ENCODE peak calls at places on chromosomes 6 and 20, in five cellular contexts. One of them, this sample, is unnamed.

GRCh38 chr6:133567656-133568055 is 321.3 kb upstream of the TCF21 start:
- DNase-seq in H9: no peak
- DNase-seq in GM12865: no peak
- DNase-seq in HFFc6: peak
- DNase-seq in SHP77: no peak
- DNase-seq in this sample: no peak

GRCh38 chr6:102813489-102814275 is 1420.2 kb downstream of the GRIK2 start:
- DNase-seq in H9: no peak
- DNase-seq in GM12865: no peak
- DNase-seq in HFFc6: no peak
- DNase-seq in SHP77: no peak
- DNase-seq in this sample: no peak

GRCh38 chr20:45098096-45098773 is 2.7 kb downstream of the KCNS1 start:
- DNase-seq in H9: peak
- DNase-seq in GM12865: peak
- DNase-seq in HFFc6: no peak
- DNase-seq in SHP77: no peak
- DNase-seq in this sample: peak

GRCh38 chr6:85403331-85404015 is 46.4 kb upstream of the NT5E start:
- DNase-seq in H9: no peak
- DNase-seq in GM12865: no peak
- DNase-seq in HFFc6: peak
- DNase-seq in SHP77: no peak
- DNase-seq in this sample: peak

GRCh38 chr6:28597217-28597835 is 71.6 kb downstream of the GPX5 start:
- DNase-seq in H9: peak
- DNase-seq in GM12865: peak
- DNase-seq in HFFc6: peak
- DNase-seq in SHP77: peak
- DNase-seq in this sample: peak

GRCh38 chr6:37491830-37492208 is 7.9 kb downstream of the CCDC167 start:
- DNase-seq in H9: no peak
- DNase-seq in GM12865: no peak
- DNase-seq in HFFc6: no peak
- DNase-seq in SHP77: no peak
- DNase-seq in this sample: no peak

GRCh38 chr20:53245581-53245980 is 273.4 kb downstream of the TSHZ2 start:
- DNase-seq in H9: no peak
- DNase-seq in GM12865: no peak
- DNase-seq in HFFc6: no peak
- DNase-seq in SHP77: no peak
- DNase-seq in this sample: no peak

GRCh38 chr20:54140927-54141566 is 32.7 kb downstream of the CYP24A1 start:
- DNase-seq in H9: no peak
- DNase-seq in GM12865: no peak
- DNase-seq in HFFc6: peak
- DNase-seq in SHP77: no peak
- DNase-seq in this sample: no peak

GRCh38 chr6:11535801-11536230 is 1.7 kb upstream of the TMEM170B start:
- DNase-seq in H9: no peak
- DNase-seq in GM12865: no peak
- DNase-seq in HFFc6: peak
- DNase-seq in SHP77: no peak
- DNase-seq in this sample: peak

GRCh38 chr6:116405663-116406329 is 35.0 kb downstream of the DSE start:
- DNase-seq in H9: peak
- DNase-seq in GM12865: peak
- DNase-seq in HFFc6: peak
- DNase-seq in SHP77: no peak
- DNase-seq in this sample: no peak

GRCh38 chr6:166903027-166903426 is 53.3 kb downstream of the RNASET2 start:
- DNase-seq in H9: no peak
- DNase-seq in GM12865: no peak
- DNase-seq in HFFc6: no peak
- DNase-seq in SHP77: no peak
- DNase-seq in this sample: no peak

GRCh38 chr6:10369896-10370295 is 45.0 kb downstream of the TFAP2A start:
- DNase-seq in H9: no peak
- DNase-seq in GM12865: peak
- DNase-seq in HFFc6: peak
- DNase-seq in SHP77: no peak
- DNase-seq in this sample: peak

This sample was measured in foreskin melanocyte.